ENCODE peak calls at places on chromosomes 16 and 17, in eight cellular contexts. H is suprapubic skin; D is effector memory CD4-positive, alpha-beta T cell; F is spleen; L is uterus; J is psoas muscle; P is heart left ventricle; O is cardiac muscle cell. T is an unnamed sample. For H3K27me3, H3K9me3 and H3K4me1, the result is how much of the 10 kb centered on the place peaks cover.

GRCh38 chr17:10135539-10136257 is 62.7 kb downstream of the GAS7 start:
- DNase-seq in O (no peak), L (peak), P (peak), F (no peak), D (no peak), H (peak), J (peak), T (peak)

GRCh38 chr16:24010440-24011089 is 174.8 kb downstream of the PRKCB start:
- DNase-seq in D (peak), J (peak), P (peak), L (peak), O (peak), H (no peak), F (peak), T (peak)

GRCh38 chr17:45129940-45130639 is 2.2 kb downstream of the PLCD3 start:
- DNase-seq in H (no peak), D (no peak), F (no peak), L (no peak), J (peak), O (peak), P (peak), T (no peak)

GRCh38 chr16:66337434-66338188 is 28.9 kb upstream of the CDH5 start:
- DNase-seq in L (no peak), J (no peak), D (no peak), P (no peak), F (no peak), H (no peak), O (no peak), T (peak)

GRCh38 chr17:5437721-5438317 is 1.1 kb downstream of the C1QBP start:
- DNase-seq in L (no peak), P (no peak), F (no peak), O (no peak), J (no peak), D (no peak), H (no peak), T (no peak)

GRCh38 chr17:49596613-49597244 is 21.1 kb downstream of the NXPH3 start:
- DNase-seq in F (no peak), O (no peak), J (no peak), D (no peak), L (no peak), P (no peak), H (no peak), T (no peak)

GRCh38 chr17:8365143-8365542 is 11.4 kb downstream of the KRABD2 start:
- DNase-seq in P (no peak), H (no peak), D (no peak), J (no peak), O (no peak), F (no peak), L (peak), T (no peak)

GRCh38 chr17:39963826-39964225 is 1.0 kb downstream of the GSDMA start:
- DNase-seq in D (no peak), L (no peak), O (no peak), H (no peak), F (no peak), P (no peak), J (no peak), T (no peak)

GRCh38 chr16:22300427-22301071 is 3.3 kb downstream of the POLR3E start:
- DNase-seq in P (peak), D (no peak), O (peak), H (no peak), J (peak), L (no peak), F (peak), T (no peak)

DNA sequence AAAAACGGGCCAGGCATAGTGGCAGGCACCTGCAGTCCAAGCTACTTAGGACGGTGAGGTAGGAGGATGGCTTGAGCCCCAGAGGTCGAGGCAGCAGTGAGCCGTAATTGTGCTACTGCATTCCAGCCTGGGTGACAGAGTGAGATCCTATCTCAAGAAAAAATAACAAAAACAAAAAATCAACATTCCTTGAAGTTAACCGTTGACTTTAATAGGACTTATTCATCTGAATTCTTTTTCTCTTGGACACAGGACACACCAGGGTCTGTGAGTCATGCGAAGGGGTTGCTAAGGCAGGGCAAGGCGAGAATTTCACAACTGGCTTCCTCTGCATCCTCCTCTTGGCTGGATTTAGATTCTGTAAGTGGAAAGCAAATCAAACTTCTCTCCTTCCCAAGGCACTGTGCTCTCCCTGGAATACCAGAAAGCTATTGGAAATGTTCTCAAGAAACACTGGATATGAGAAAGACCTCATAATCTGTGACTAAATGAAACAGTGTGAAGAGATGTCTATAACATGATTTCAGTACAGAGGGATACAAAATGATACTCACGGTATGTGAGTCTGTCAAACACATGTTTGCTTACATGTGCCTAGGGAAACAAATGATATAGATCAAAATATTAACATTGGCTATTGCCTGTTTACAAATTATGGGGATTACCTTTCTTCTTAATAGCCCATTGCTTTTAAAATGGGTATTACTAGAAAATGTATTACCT is 99.6 kb downstream of the SYCE1L start:
- DNase-seq in P (no peak), D (no peak), F (no peak), O (no peak), L (peak), J (no peak), H (no peak), T (no peak)
- H3K27me3 ChIP-seq in P (under half), D (under half), F (under half), O (under half), L (under half), J (under half), H (under half), T (under half)

DNA sequence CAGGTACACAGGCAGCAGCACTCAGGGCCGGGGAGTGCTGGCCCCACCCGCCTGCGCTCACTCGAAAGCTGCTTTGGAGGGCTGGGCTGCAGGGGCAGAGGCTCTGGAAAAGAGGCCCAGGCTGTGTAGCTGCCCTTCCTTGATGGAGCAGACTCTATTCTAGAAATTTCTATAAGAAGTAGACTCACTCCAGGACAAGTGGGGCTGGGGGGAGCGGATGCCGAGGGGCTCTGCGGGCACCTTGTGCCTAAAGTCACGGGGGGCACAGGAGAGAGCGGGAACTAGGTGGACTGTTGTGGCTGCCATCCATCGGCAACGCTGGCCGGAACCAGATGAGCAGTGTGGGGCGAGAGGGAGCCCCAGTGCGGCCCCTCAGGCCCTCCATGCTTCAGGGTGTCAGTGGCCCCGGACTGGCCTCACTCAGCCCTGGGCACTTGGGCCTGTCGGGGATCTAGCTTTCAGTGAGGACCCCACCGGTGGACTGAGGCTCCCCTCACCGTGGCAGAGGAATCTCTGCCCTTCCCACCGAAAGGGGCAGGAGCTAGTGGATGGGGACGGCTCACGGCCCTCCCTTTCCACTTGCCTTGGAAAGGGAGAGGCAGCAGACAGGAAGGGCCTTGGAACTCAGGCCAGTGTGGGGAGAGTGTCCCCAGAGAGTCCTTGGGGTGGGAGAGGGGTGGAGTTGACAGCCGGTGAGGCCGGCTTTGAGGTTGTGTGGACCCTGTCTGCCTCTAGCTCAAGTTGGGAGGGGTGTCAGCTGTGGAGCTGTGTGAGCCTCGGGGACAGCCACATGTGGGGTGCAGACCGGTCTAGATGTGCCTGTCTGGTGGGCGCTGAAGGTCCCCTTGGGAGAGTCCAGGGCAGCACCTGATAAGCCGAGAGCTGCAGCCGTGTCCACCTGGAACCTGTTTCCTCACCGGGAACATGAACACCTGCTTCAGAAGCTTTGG is 16.6 kb downstream of the ENDOV start:
- DNase-seq in D (no peak), J (no peak), L (no peak), O (no peak), P (no peak), H (no peak), F (peak), T (peak)
- H3K9me3 ChIP-seq in D (under half), J (under half), L (under half), O (under half), P (under half), H (under half), F (under half), T (under half)

GRCh38 chr16:71963125-71963875 is 36.9 kb downstream of the PKD1L3 start:
- DNase-seq in J (no peak), D (no peak), L (no peak), P (no peak), H (no peak), O (no peak), F (no peak), T (no peak)

GRCh38 chr16:71965223-71965622 is 35.0 kb downstream of the PKD1L3 start:
- DNase-seq in L (no peak), D (no peak), F (no peak), P (no peak), J (no peak), H (no peak), O (no peak), T (no peak)

GRCh38 chr16:71956500-71956899 is 43.7 kb downstream of the PKD1L3 start:
- DNase-seq in J (no peak), P (no peak), D (no peak), F (no peak), H (no peak), O (no peak), L (no peak), T (no peak)

GRCh38 chr16:71966932-71967331 is 33.3 kb downstream of the PKD1L3 start:
- DNase-seq in H (no peak), J (no peak), O (no peak), D (no peak), P (no peak), F (no peak), L (no peak), T (no peak)

GRCh38 chr16:71961066-71962039 is 38.8 kb downstream of the PKD1L3 start:
- DNase-seq in J (peak), D (peak), F (peak), O (peak), L (peak), H (peak), P (peak), T (peak)
- H3K4me1 ChIP-seq in J (under half), D (under half), F (under half), O (under half), L (under half), H (under half), P (under half), T (under half)

GRCh38 chr17:79337053-79337452 is 262.4 kb downstream of the ENGASE start:
- DNase-seq in H (no peak), J (no peak), P (no peak), F (no peak), O (no peak), L (no peak), D (no peak), T (no peak)
- H3K27me3 ChIP-seq in H (under half), J (under half), P (under half), F (under half), O (under half), L (under half), D (under half), T (under half)

GRCh38 chr16:63187638-63188037 is 1151.4 kb upstream of the CDH8 start:
- DNase-seq in J (no peak), D (no peak), O (no peak), F (no peak), L (no peak), H (no peak), P (no peak), T (no peak)

GRCh38 chr16:63188076-63188771 is 1152.0 kb upstream of the CDH8 start:
- DNase-seq in H (no peak), O (no peak), D (no peak), F (no peak), J (no peak), P (no peak), L (no peak), T (no peak)

DNA sequence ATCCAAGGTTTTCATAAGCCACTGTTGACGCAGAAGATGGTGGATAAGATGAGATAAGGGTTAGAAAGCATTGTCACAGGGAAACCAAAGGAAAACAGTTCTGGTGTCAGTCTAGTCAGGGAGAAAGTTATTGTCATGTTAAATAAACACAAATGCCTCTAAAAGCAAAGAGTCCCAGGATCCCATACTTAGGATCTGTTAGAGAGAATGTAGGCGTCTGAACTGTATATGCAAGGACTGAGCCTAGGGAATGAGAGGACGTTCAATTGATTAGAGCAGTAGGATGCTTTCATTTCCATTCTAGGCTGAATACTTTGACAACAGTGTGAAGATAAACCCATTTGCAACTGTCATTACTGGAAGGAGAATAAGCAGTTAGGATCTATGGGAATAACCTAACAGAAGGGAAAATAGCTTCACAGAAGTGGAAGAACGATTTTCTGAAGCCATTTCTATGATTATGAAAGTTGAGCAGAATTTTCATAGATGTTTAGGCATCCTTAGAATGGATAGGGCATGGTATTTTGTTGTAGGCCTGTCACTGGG is 1149.1 kb upstream of the CDH8 start:
- DNase-seq in D (no peak), L (no peak), F (no peak), O (no peak), J (no peak), H (no peak), P (no peak), T (no peak)
- H3K9me3 ChIP-seq in D (under half), L (under half), F (under half), O (under half), J (under half), H (under half), P (under half), T (under half)

DNA sequence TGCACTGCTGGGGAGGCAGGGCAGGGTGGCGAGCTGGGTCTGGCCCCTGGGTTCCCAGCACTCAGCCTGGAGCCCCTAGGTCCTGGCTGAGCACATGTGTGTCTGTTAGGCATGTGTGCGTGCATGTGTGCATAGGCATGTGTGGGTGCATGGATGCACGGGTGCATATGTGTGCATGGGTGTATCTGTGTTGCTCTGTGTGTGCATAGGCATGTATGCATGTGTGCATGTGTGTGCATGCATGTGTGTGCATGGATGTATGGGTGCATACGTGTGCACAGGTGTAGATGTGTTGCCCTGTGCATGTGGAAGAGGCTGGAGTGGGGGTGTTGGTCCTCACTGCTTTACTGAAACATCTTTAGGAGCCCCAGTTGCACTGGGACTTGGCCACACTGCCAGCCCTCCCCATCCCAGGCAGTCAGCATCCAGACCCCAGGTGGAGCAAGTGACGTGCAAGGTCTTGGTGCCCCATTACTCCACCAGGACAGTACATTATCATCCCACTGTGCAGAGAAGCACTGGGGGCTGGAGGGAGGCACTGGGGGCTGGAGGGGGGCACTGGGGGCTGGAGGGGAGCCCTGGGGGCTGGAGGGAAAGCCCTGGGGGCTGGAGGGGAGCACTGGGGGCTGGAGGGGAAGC is 10.4 kb upstream of the DPEP1 start:
- DNase-seq in H (no peak), O (no peak), F (no peak), L (no peak), J (no peak), D (no peak), P (no peak), T (no peak)
- H3K4me1 ChIP-seq in H (under half), O (under half), F (under half), L (under half), J (under half), D (under half), P (under half), T (under half)

DNA sequence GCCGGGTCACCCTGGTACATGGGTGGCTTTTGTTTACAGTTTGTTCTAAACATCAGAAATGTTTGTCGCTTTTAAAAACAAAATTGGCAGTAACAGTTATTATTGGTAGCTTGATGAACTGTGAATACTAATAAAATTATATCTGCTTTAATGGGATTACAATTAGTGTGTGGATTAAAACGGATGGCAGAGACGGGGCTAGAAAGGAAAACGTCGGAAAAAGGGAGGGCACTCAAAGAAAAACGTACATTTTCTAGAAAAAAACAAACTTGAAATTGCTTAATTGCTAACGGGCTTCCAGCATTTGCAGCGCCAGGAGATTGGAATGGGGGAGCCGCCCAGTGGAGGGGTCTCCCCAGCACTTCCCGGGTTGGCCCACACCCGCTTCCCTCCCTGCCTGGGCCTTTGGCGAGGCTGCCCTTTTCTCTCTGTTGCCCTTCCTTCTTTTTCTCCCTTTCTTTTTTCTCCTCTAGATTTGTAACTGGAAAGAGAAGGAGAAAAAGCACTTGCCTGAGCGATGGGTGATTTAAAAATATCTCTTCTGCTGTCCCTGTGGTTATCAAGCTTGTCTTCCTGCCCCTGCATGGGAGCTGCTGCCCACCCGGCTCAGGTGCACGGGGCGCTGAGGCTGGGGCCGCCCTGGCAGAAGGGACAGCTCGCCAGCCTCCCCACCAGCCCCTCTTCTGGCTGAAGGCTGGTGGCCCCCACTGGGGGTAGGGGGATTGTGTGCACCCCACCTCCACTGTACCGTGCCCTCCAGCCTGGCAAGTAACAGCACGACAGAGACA is 5.9 kb downstream of the BAHCC1 start:
- DNase-seq in F (no peak), P (no peak), O (no peak), J (peak), L (no peak), H (no peak), D (no peak), T (no peak)
- H3K27me3 ChIP-seq in F (under half), P (under half), O (under half), J (under half), L (under half), H (under half), D (half or more), T (under half)

DNA sequence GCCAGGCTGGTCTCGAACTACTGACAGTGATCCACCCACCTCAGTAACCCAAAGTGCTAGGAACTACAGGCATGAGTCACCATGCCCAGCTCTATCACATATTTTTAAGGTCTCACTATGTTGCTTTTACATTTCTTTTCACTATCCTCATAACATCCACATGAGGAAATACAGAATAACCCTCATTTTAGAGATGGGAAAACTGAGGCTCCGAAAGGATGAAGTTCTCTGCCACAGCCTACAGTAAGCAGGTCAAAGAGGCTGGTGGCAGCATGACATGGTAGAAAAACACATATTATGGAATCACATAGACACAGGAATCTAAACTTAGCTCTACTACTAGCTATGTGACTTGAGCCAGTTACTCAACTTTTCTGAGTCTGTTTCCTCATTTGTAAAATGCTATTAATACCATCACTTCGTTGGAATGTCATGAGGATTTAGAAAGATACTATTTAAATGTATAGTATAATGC is 32.2 kb downstream of the APPBP2 start:
- DNase-seq in D (no peak), F (no peak), O (no peak), J (no peak), H (no peak), L (no peak), P (no peak), T (no peak)
- H3K9me3 ChIP-seq in D (under half), F (under half), O (under half), J (under half), H (under half), L (under half), P (under half), T (under half)

GRCh38 chr16:10136916-10137315 is 45.3 kb downstream of the GRIN2A start:
- DNase-seq in L (no peak), F (no peak), J (no peak), D (no peak), O (no peak), H (no peak), P (no peak), T (no peak)
- H3K4me1 ChIP-seq in L (under half), F (under half), J (under half), D (under half), O (under half), H (under half), P (under half), T (under half)

GRCh38 chr16:72210072-72210471 is 38.1 kb upstream of the PMFBP1 start:
- DNase-seq in H (no peak), L (no peak), O (no peak), D (no peak), F (no peak), P (no peak), J (no peak), T (no peak)
- H3K27me3 ChIP-seq in H (under half), L (under half), O (under half), D (under half), F (under half), P (under half), J (under half), T (under half)